ENCODE peak calls at places on chromosome 11, in five cellular contexts. One of them, this sample, is unnamed.

GRCh38 chr11:56509439-56509838 is 18.3 kb upstream of the OR5M8 start:
- DNase-seq in fibroblast of pulmonary artery: no peak
- DNase-seq in anterior cingulate cortex: no peak
- DNase-seq in amniotic stem cell: no peak
- DNase-seq in activated naive CD4-positive, alpha-beta T cell treated with anti-CD3 and anti-CD28 coated beads for 36 hours: no peak
- DNase-seq in this sample: no peak

GRCh38 chr11:19929655-19930054 is 217.0 kb downstream of the NAV2 start:
- DNase-seq in fibroblast of pulmonary artery: no peak
- DNase-seq in anterior cingulate cortex: no peak
- DNase-seq in amniotic stem cell: no peak
- DNase-seq in activated naive CD4-positive, alpha-beta T cell treated with anti-CD3 and anti-CD28 coated beads for 36 hours: no peak
- DNase-seq in this sample: no peak

GRCh38 chr11:27909386-27909785 is 198.6 kb downstream of the KIF18A start:
- DNase-seq in fibroblast of pulmonary artery: no peak
- DNase-seq in anterior cingulate cortex: no peak
- DNase-seq in amniotic stem cell: no peak
- DNase-seq in activated naive CD4-positive, alpha-beta T cell treated with anti-CD3 and anti-CD28 coated beads for 36 hours: no peak
- DNase-seq in this sample: no peak

GRCh38 chr11:129702410-129703390 is 112.9 kb upstream of the TMEM45B start:
- DNase-seq in fibroblast of pulmonary artery: no peak
- DNase-seq in anterior cingulate cortex: no peak
- DNase-seq in amniotic stem cell: no peak
- DNase-seq in activated naive CD4-positive, alpha-beta T cell treated with anti-CD3 and anti-CD28 coated beads for 36 hours: no peak
- DNase-seq in this sample: no peak

GRCh38 chr11:75776546-75776945 is 8.0 kb downstream of the DGAT2 start:
- DNase-seq in fibroblast of pulmonary artery: no peak
- DNase-seq in anterior cingulate cortex: no peak
- DNase-seq in amniotic stem cell: no peak
- DNase-seq in activated naive CD4-positive, alpha-beta T cell treated with anti-CD3 and anti-CD28 coated beads for 36 hours: no peak
- DNase-seq in this sample: no peak

GRCh38 chr11:56846631-56847400 is 98.3 kb upstream of the OR9G4 start:
- DNase-seq in fibroblast of pulmonary artery: peak
- DNase-seq in anterior cingulate cortex: no peak
- DNase-seq in amniotic stem cell: no peak
- DNase-seq in activated naive CD4-positive, alpha-beta T cell treated with anti-CD3 and anti-CD28 coated beads for 36 hours: no peak
- DNase-seq in this sample: no peak

GRCh38 chr11:76916712-76917111 is 56.0 kb downstream of the ACER3 start:
- DNase-seq in fibroblast of pulmonary artery: no peak
- DNase-seq in anterior cingulate cortex: no peak
- DNase-seq in amniotic stem cell: no peak
- DNase-seq in activated naive CD4-positive, alpha-beta T cell treated with anti-CD3 and anti-CD28 coated beads for 36 hours: no peak
- DNase-seq in this sample: no peak

GRCh38 chr11:68303982-68304780 is 8.2 kb upstream of the LRP5 start:
- DNase-seq in fibroblast of pulmonary artery: no peak
- DNase-seq in anterior cingulate cortex: no peak
- DNase-seq in amniotic stem cell: no peak
- DNase-seq in activated naive CD4-positive, alpha-beta T cell treated with anti-CD3 and anti-CD28 coated beads for 36 hours: no peak
- DNase-seq in this sample: no peak

GRCh38 chr11:133697603-133698002 is 147.7 kb downstream of the SPATA19 start:
- DNase-seq in fibroblast of pulmonary artery: no peak
- DNase-seq in anterior cingulate cortex: no peak
- DNase-seq in amniotic stem cell: no peak
- DNase-seq in activated naive CD4-positive, alpha-beta T cell treated with anti-CD3 and anti-CD28 coated beads for 36 hours: no peak
- DNase-seq in this sample: no peak

GRCh38 chr11:119422505-119423416 is at the start of gene THY1:
- DNase-seq in fibroblast of pulmonary artery: no peak
- DNase-seq in anterior cingulate cortex: peak
- DNase-seq in amniotic stem cell: peak
- DNase-seq in activated naive CD4-positive, alpha-beta T cell treated with anti-CD3 and anti-CD28 coated beads for 36 hours: peak
- DNase-seq in this sample: no peak

GRCh38 chr11:126403039-126403438 is 47.6 kb downstream of the ST3GAL4 start:
- DNase-seq in fibroblast of pulmonary artery: no peak
- DNase-seq in anterior cingulate cortex: no peak
- DNase-seq in amniotic stem cell: no peak
- DNase-seq in activated naive CD4-positive, alpha-beta T cell treated with anti-CD3 and anti-CD28 coated beads for 36 hours: no peak
- DNase-seq in this sample: no peak

GRCh38 chr11:69492201-69492991 is 10.9 kb downstream of the LINC01488 start:
- DNase-seq in fibroblast of pulmonary artery: no peak
- DNase-seq in anterior cingulate cortex: no peak
- DNase-seq in amniotic stem cell: no peak
- DNase-seq in activated naive CD4-positive, alpha-beta T cell treated with anti-CD3 and anti-CD28 coated beads for 36 hours: no peak
- DNase-seq in this sample: no peak

GRCh38 chr11:47980907-47981621 is 705 bp downstream of the PTPRJ start:
- DNase-seq in fibroblast of pulmonary artery: peak
- DNase-seq in anterior cingulate cortex: no peak
- DNase-seq in amniotic stem cell: no peak
- DNase-seq in activated naive CD4-positive, alpha-beta T cell treated with anti-CD3 and anti-CD28 coated beads for 36 hours: peak
- DNase-seq in this sample: peak

GRCh38 chr11:66006891-66007176 is 4.5 kb downstream of the BANF1 start:
- DNase-seq in fibroblast of pulmonary artery: no peak
- DNase-seq in anterior cingulate cortex: no peak
- DNase-seq in amniotic stem cell: no peak
- DNase-seq in activated naive CD4-positive, alpha-beta T cell treated with anti-CD3 and anti-CD28 coated beads for 36 hours: no peak
- DNase-seq in this sample: no peak

GRCh38 chr11:104700609-104701008 is 197.7 kb downstream of the CASP12 start:
- DNase-seq in fibroblast of pulmonary artery: peak
- DNase-seq in anterior cingulate cortex: no peak
- DNase-seq in amniotic stem cell: no peak
- DNase-seq in activated naive CD4-positive, alpha-beta T cell treated with anti-CD3 and anti-CD28 coated beads for 36 hours: no peak
- DNase-seq in this sample: peak

GRCh38 chr11:80165763-80166162 is 724.9 kb upstream of the TENM4 start:
- DNase-seq in fibroblast of pulmonary artery: no peak
- DNase-seq in anterior cingulate cortex: no peak
- DNase-seq in amniotic stem cell: no peak
- DNase-seq in activated naive CD4-positive, alpha-beta T cell treated with anti-CD3 and anti-CD28 coated beads for 36 hours: no peak
- DNase-seq in this sample: no peak

GRCh38 chr11:100269511-100269910 is 417.6 kb upstream of the ARHGAP42 start:
- DNase-seq in fibroblast of pulmonary artery: no peak
- DNase-seq in anterior cingulate cortex: no peak
- DNase-seq in amniotic stem cell: no peak
- DNase-seq in activated naive CD4-positive, alpha-beta T cell treated with anti-CD3 and anti-CD28 coated beads for 36 hours: no peak
- DNase-seq in this sample: no peak

GRCh38 chr11:32029721-32030120 is 61.2 kb upstream of the RCN1 start:
- DNase-seq in fibroblast of pulmonary artery: no peak
- DNase-seq in anterior cingulate cortex: no peak
- DNase-seq in amniotic stem cell: no peak
- DNase-seq in activated naive CD4-positive, alpha-beta T cell treated with anti-CD3 and anti-CD28 coated beads for 36 hours: no peak
- DNase-seq in this sample: no peak

GRCh38 chr11:45661417-45662055 is 3.9 kb downstream of the CHST1 start:
- DNase-seq in fibroblast of pulmonary artery: no peak
- DNase-seq in anterior cingulate cortex: no peak
- DNase-seq in amniotic stem cell: no peak
- DNase-seq in activated naive CD4-positive, alpha-beta T cell treated with anti-CD3 and anti-CD28 coated beads for 36 hours: no peak
- DNase-seq in this sample: no peak

GRCh38 chr11:66727282-66727882 is 1.6 kb downstream of the SPTBN2 start:
- DNase-seq in fibroblast of pulmonary artery: peak
- DNase-seq in anterior cingulate cortex: peak
- DNase-seq in amniotic stem cell: no peak
- DNase-seq in activated naive CD4-positive, alpha-beta T cell treated with anti-CD3 and anti-CD28 coated beads for 36 hours: peak
- DNase-seq in this sample: peak

GRCh38 chr11:67302571-67303131 is 679 bp upstream of the SSH3 start:
- DNase-seq in fibroblast of pulmonary artery: peak
- DNase-seq in anterior cingulate cortex: no peak
- DNase-seq in amniotic stem cell: no peak
- DNase-seq in activated naive CD4-positive, alpha-beta T cell treated with anti-CD3 and anti-CD28 coated beads for 36 hours: no peak
- DNase-seq in this sample: no peak

GRCh38 chr11:115078461-115079438 is 400.4 kb downstream of the NXPE2 start:
- DNase-seq in fibroblast of pulmonary artery: no peak
- DNase-seq in anterior cingulate cortex: peak
- DNase-seq in amniotic stem cell: no peak
- DNase-seq in activated naive CD4-positive, alpha-beta T cell treated with anti-CD3 and anti-CD28 coated beads for 36 hours: no peak
- DNase-seq in this sample: no peak

GRCh38 chr11:43735931-43736330 is 55.4 kb downstream of the HSD17B12 start:
- DNase-seq in fibroblast of pulmonary artery: peak
- DNase-seq in anterior cingulate cortex: no peak
- DNase-seq in amniotic stem cell: no peak
- DNase-seq in activated naive CD4-positive, alpha-beta T cell treated with anti-CD3 and anti-CD28 coated beads for 36 hours: no peak
- DNase-seq in this sample: no peak

GRCh38 chr11:109123811-109124787 is 297.9 kb upstream of the C11orf87 start:
- DNase-seq in fibroblast of pulmonary artery: peak
- DNase-seq in anterior cingulate cortex: no peak
- DNase-seq in amniotic stem cell: no peak
- DNase-seq in activated naive CD4-positive, alpha-beta T cell treated with anti-CD3 and anti-CD28 coated beads for 36 hours: no peak
- DNase-seq in this sample: no peak

GRCh38 chr11:47359162-47359561 is 6.7 kb upstream of the MYBPC3 start:
- DNase-seq in fibroblast of pulmonary artery: no peak
- DNase-seq in anterior cingulate cortex: no peak
- DNase-seq in amniotic stem cell: no peak
- DNase-seq in activated naive CD4-positive, alpha-beta T cell treated with anti-CD3 and anti-CD28 coated beads for 36 hours: no peak
- DNase-seq in this sample: no peak

GRCh38 chr11:33258631-33259184 is 1.5 kb downstream of the HIPK3 start:
- DNase-seq in fibroblast of pulmonary artery: peak
- DNase-seq in anterior cingulate cortex: no peak
- DNase-seq in amniotic stem cell: no peak
- DNase-seq in activated naive CD4-positive, alpha-beta T cell treated with anti-CD3 and anti-CD28 coated beads for 36 hours: peak
- DNase-seq in this sample: peak

GRCh38 chr11:107928767-107929507 is 689 bp downstream of the RAB39A start:
- DNase-seq in fibroblast of pulmonary artery: no peak
- DNase-seq in anterior cingulate cortex: peak
- DNase-seq in amniotic stem cell: no peak
- DNase-seq in activated naive CD4-positive, alpha-beta T cell treated with anti-CD3 and anti-CD28 coated beads for 36 hours: peak
- DNase-seq in this sample: peak

GRCh38 chr11:69076129-69076791 is 27.5 kb downstream of the TPCN2 start:
- DNase-seq in fibroblast of pulmonary artery: peak
- DNase-seq in anterior cingulate cortex: no peak
- DNase-seq in amniotic stem cell: no peak
- DNase-seq in activated naive CD4-positive, alpha-beta T cell treated with anti-CD3 and anti-CD28 coated beads for 36 hours: no peak
- DNase-seq in this sample: no peak

GRCh38 chr11:57320067-57320718 is 4.6 kb downstream of the TNKS1BP1 start:
- DNase-seq in fibroblast of pulmonary artery: no peak
- DNase-seq in anterior cingulate cortex: no peak
- DNase-seq in amniotic stem cell: no peak
- DNase-seq in activated naive CD4-positive, alpha-beta T cell treated with anti-CD3 and anti-CD28 coated beads for 36 hours: no peak
- DNase-seq in this sample: no peak

GRCh38 chr11:10309163-10310093 is 4.6 kb downstream of the ADM start:
- DNase-seq in fibroblast of pulmonary artery: peak
- DNase-seq in anterior cingulate cortex: peak
- DNase-seq in amniotic stem cell: no peak
- DNase-seq in activated naive CD4-positive, alpha-beta T cell treated with anti-CD3 and anti-CD28 coated beads for 36 hours: no peak
- DNase-seq in this sample: peak

GRCh38 chr11:114359342-114359741 is 41.0 kb downstream of the C11orf71 start:
- DNase-seq in fibroblast of pulmonary artery: peak
- DNase-seq in anterior cingulate cortex: no peak
- DNase-seq in amniotic stem cell: no peak
- DNase-seq in activated naive CD4-positive, alpha-beta T cell treated with anti-CD3 and anti-CD28 coated beads for 36 hours: no peak
- DNase-seq in this sample: no peak

GRCh38 chr11:64223001-64223651 is 2.9 kb downstream of the TRPT1 start:
- DNase-seq in fibroblast of pulmonary artery: no peak
- DNase-seq in anterior cingulate cortex: no peak
- DNase-seq in amniotic stem cell: no peak
- DNase-seq in activated naive CD4-positive, alpha-beta T cell treated with anti-CD3 and anti-CD28 coated beads for 36 hours: no peak
- DNase-seq in this sample: no peak